ENCODE peak calls at places on chromosome 14, in nine cellular contexts. One of them, this sample, is unnamed.
A peak's percentile ranks its signal among the peaks of the same experiment; 100 is the strongest.

GRCh38 chr14:29243355-29243754 is 476.8 kb downstream of the FOXG1 start:
- DNase-seq in hepatic stellate cell: no peak
- DNase-seq in H54: no peak
- DNase-seq in stimulated activated CD4-positive, alpha-beta T cell treated with anti-CD3 and anti-CD28 coated beads, Interleukin-15, amount 100 ng/mL, for 24 hours: no peak
- DNase-seq in RCC 7860: peak; percentile 49
- DNase-seq in EL: peak; percentile 57
- DNase-seq in nucleus accumbens: no peak
- DNase-seq in AG08395: no peak
- DNase-seq in LHCN-M2: no peak
- DNase-seq in this sample: no peak

GRCh38 chr14:61503167-61503801 is 181.9 kb downstream of the PRKCH start:
- DNase-seq in hepatic stellate cell: no peak
- DNase-seq in H54: no peak
- DNase-seq in stimulated activated CD4-positive, alpha-beta T cell treated with anti-CD3 and anti-CD28 coated beads, Interleukin-15, amount 100 ng/mL, for 24 hours: peak; percentile 75
- DNase-seq in RCC 7860: peak; percentile 54
- DNase-seq in EL: no peak
- DNase-seq in nucleus accumbens: no peak
- DNase-seq in AG08395: no peak
- DNase-seq in LHCN-M2: peak; percentile 63
- DNase-seq in this sample: no peak

GRCh38 chr14:100076133-100076532 is 10.9 kb downstream of the EVL start:
- DNase-seq in hepatic stellate cell: peak; percentile 26
- DNase-seq in H54: no peak
- DNase-seq in stimulated activated CD4-positive, alpha-beta T cell treated with anti-CD3 and anti-CD28 coated beads, Interleukin-15, amount 100 ng/mL, for 24 hours: peak; percentile 67
- DNase-seq in RCC 7860: peak; percentile 5
- DNase-seq in EL: peak; percentile 54
- DNase-seq in nucleus accumbens: no peak
- DNase-seq in AG08395: peak; percentile 41
- DNase-seq in LHCN-M2: peak; percentile 57
- DNase-seq in this sample: no peak

GRCh38 chr14:23444314-23444713 is 8.9 kb upstream of the MYH7 start:
- DNase-seq in hepatic stellate cell: no peak
- DNase-seq in H54: no peak
- DNase-seq in stimulated activated CD4-positive, alpha-beta T cell treated with anti-CD3 and anti-CD28 coated beads, Interleukin-15, amount 100 ng/mL, for 24 hours: no peak
- DNase-seq in RCC 7860: no peak
- DNase-seq in EL: no peak
- DNase-seq in nucleus accumbens: no peak
- DNase-seq in AG08395: no peak
- DNase-seq in LHCN-M2: peak; percentile 42
- DNase-seq in this sample: no peak

GRCh38 chr14:70907996-70908917 is 998 bp downstream of the PCNX1 start:
- DNase-seq in hepatic stellate cell: peak; percentile 70
- DNase-seq in H54: peak; percentile 24
- DNase-seq in stimulated activated CD4-positive, alpha-beta T cell treated with anti-CD3 and anti-CD28 coated beads, Interleukin-15, amount 100 ng/mL, for 24 hours: peak; percentile 72
- DNase-seq in RCC 7860: peak; percentile 14
- DNase-seq in EL: peak; percentile 64
- DNase-seq in nucleus accumbens: peak; percentile 32
- DNase-seq in AG08395: peak; percentile 52
- DNase-seq in LHCN-M2: peak; percentile 59
- DNase-seq in this sample: peak; percentile 27

GRCh38 chr14:51846631-51847488 is 13.6 kb upstream of the GNG2 start:
- DNase-seq in hepatic stellate cell: peak; percentile 31
- DNase-seq in H54: no peak
- DNase-seq in stimulated activated CD4-positive, alpha-beta T cell treated with anti-CD3 and anti-CD28 coated beads, Interleukin-15, amount 100 ng/mL, for 24 hours: peak; percentile 87
- DNase-seq in RCC 7860: no peak
- DNase-seq in EL: peak; percentile 24
- DNase-seq in nucleus accumbens: peak; percentile 16
- DNase-seq in AG08395: peak; percentile 57
- DNase-seq in LHCN-M2: peak; percentile 31
- DNase-seq in this sample: no peak

GRCh38 chr14:96204151-96205058 is at the start of gene BDKRB2:
- DNase-seq in hepatic stellate cell: peak; percentile 97
- DNase-seq in H54: peak; percentile 97
- DNase-seq in stimulated activated CD4-positive, alpha-beta T cell treated with anti-CD3 and anti-CD28 coated beads, Interleukin-15, amount 100 ng/mL, for 24 hours: peak; percentile 41
- DNase-seq in RCC 7860: peak; percentile 74
- DNase-seq in EL: peak; percentile 90
- DNase-seq in nucleus accumbens: no peak
- DNase-seq in AG08395: peak; percentile 95
- DNase-seq in LHCN-M2: peak; percentile 48
- DNase-seq in this sample: peak; percentile 68

GRCh38 chr14:63632932-63633514 is 8.6 kb downstream of the WDR89 start:
- DNase-seq in hepatic stellate cell: peak; percentile 14
- DNase-seq in H54: no peak
- DNase-seq in stimulated activated CD4-positive, alpha-beta T cell treated with anti-CD3 and anti-CD28 coated beads, Interleukin-15, amount 100 ng/mL, for 24 hours: no peak
- DNase-seq in RCC 7860: no peak
- DNase-seq in EL: peak; percentile 24
- DNase-seq in nucleus accumbens: no peak
- DNase-seq in AG08395: peak; percentile 47
- DNase-seq in LHCN-M2: peak; percentile 32
- DNase-seq in this sample: no peak

GRCh38 chr14:22391908-22392307 is 197.1 kb downstream of the DAD1 start:
- DNase-seq in hepatic stellate cell: peak; percentile 65
- DNase-seq in H54: peak; percentile 8
- DNase-seq in stimulated activated CD4-positive, alpha-beta T cell treated with anti-CD3 and anti-CD28 coated beads, Interleukin-15, amount 100 ng/mL, for 24 hours: no peak
- DNase-seq in RCC 7860: peak; percentile 41
- DNase-seq in EL: peak; percentile 55
- DNase-seq in nucleus accumbens: peak; percentile 46
- DNase-seq in AG08395: peak; percentile 52
- DNase-seq in LHCN-M2: peak; percentile 45
- DNase-seq in this sample: peak; percentile 46

GRCh38 chr14:100297320-100298300 is 8.6 kb downstream of the SLC25A29 start:
- DNase-seq in hepatic stellate cell: peak; percentile 77
- DNase-seq in H54: no peak
- DNase-seq in stimulated activated CD4-positive, alpha-beta T cell treated with anti-CD3 and anti-CD28 coated beads, Interleukin-15, amount 100 ng/mL, for 24 hours: no peak
- DNase-seq in RCC 7860: no peak
- DNase-seq in EL: peak; percentile 42
- DNase-seq in nucleus accumbens: peak; percentile 40
- DNase-seq in AG08395: peak; percentile 86
- DNase-seq in LHCN-M2: no peak
- DNase-seq in this sample: no peak

GRCh38 chr14:50831704-50832130 is 755 bp upstream of the NIN start:
- DNase-seq in hepatic stellate cell: no peak
- DNase-seq in H54: no peak
- DNase-seq in stimulated activated CD4-positive, alpha-beta T cell treated with anti-CD3 and anti-CD28 coated beads, Interleukin-15, amount 100 ng/mL, for 24 hours: no peak
- DNase-seq in RCC 7860: no peak
- DNase-seq in EL: no peak
- DNase-seq in nucleus accumbens: peak; percentile 72
- DNase-seq in AG08395: no peak
- DNase-seq in LHCN-M2: no peak
- DNase-seq in this sample: peak; percentile 35

GRCh38 chr14:95297832-95298231 is 21.9 kb downstream of the CLMN start:
- DNase-seq in hepatic stellate cell: no peak
- DNase-seq in H54: no peak
- DNase-seq in stimulated activated CD4-positive, alpha-beta T cell treated with anti-CD3 and anti-CD28 coated beads, Interleukin-15, amount 100 ng/mL, for 24 hours: no peak
- DNase-seq in RCC 7860: no peak
- DNase-seq in EL: no peak
- DNase-seq in nucleus accumbens: no peak
- DNase-seq in AG08395: no peak
- DNase-seq in LHCN-M2: no peak
- DNase-seq in this sample: no peak

GRCh38 chr14:96160913-96161310 is 43.7 kb upstream of the BDKRB2 start:
- DNase-seq in hepatic stellate cell: no peak
- DNase-seq in H54: no peak
- DNase-seq in stimulated activated CD4-positive, alpha-beta T cell treated with anti-CD3 and anti-CD28 coated beads, Interleukin-15, amount 100 ng/mL, for 24 hours: no peak
- DNase-seq in RCC 7860: no peak
- DNase-seq in EL: no peak
- DNase-seq in nucleus accumbens: no peak
- DNase-seq in AG08395: no peak
- DNase-seq in LHCN-M2: no peak
- DNase-seq in this sample: no peak

GRCh38 chr14:72686832-72687231 is 207.1 kb downstream of the DPF3 start:
- DNase-seq in hepatic stellate cell: no peak
- DNase-seq in H54: no peak
- DNase-seq in stimulated activated CD4-positive, alpha-beta T cell treated with anti-CD3 and anti-CD28 coated beads, Interleukin-15, amount 100 ng/mL, for 24 hours: no peak
- DNase-seq in RCC 7860: no peak
- DNase-seq in EL: no peak
- DNase-seq in nucleus accumbens: no peak
- DNase-seq in AG08395: no peak
- DNase-seq in LHCN-M2: no peak
- DNase-seq in this sample: no peak

GRCh38 chr14:63435838-63436237 is 107.3 kb downstream of the PPP2R5E start:
- DNase-seq in hepatic stellate cell: peak; percentile 63
- DNase-seq in H54: no peak
- DNase-seq in stimulated activated CD4-positive, alpha-beta T cell treated with anti-CD3 and anti-CD28 coated beads, Interleukin-15, amount 100 ng/mL, for 24 hours: no peak
- DNase-seq in RCC 7860: no peak
- DNase-seq in EL: no peak
- DNase-seq in nucleus accumbens: no peak
- DNase-seq in AG08395: peak; percentile 80
- DNase-seq in LHCN-M2: peak; percentile 48
- DNase-seq in this sample: peak; percentile 33

GRCh38 chr14:76550534-76550933 is 174.6 kb downstream of the ESRRB start:
- DNase-seq in hepatic stellate cell: no peak
- DNase-seq in H54: no peak
- DNase-seq in stimulated activated CD4-positive, alpha-beta T cell treated with anti-CD3 and anti-CD28 coated beads, Interleukin-15, amount 100 ng/mL, for 24 hours: no peak
- DNase-seq in RCC 7860: no peak
- DNase-seq in EL: peak; percentile 8
- DNase-seq in nucleus accumbens: no peak
- DNase-seq in AG08395: no peak
- DNase-seq in LHCN-M2: no peak
- DNase-seq in this sample: no peak

GRCh38 chr14:50347521-50347920 is 35.4 kb downstream of the DMAC2L start:
- DNase-seq in hepatic stellate cell: peak; percentile 35
- DNase-seq in H54: no peak
- DNase-seq in stimulated activated CD4-positive, alpha-beta T cell treated with anti-CD3 and anti-CD28 coated beads, Interleukin-15, amount 100 ng/mL, for 24 hours: no peak
- DNase-seq in RCC 7860: peak; percentile 44
- DNase-seq in EL: peak; percentile 71
- DNase-seq in nucleus accumbens: no peak
- DNase-seq in AG08395: peak; percentile 55
- DNase-seq in LHCN-M2: peak; percentile 55
- DNase-seq in this sample: no peak

GRCh38 chr14:93970967-93971634 is 5.3 kb downstream of the ASB2 start:
- DNase-seq in hepatic stellate cell: peak; percentile 83
- DNase-seq in H54: no peak
- DNase-seq in stimulated activated CD4-positive, alpha-beta T cell treated with anti-CD3 and anti-CD28 coated beads, Interleukin-15, amount 100 ng/mL, for 24 hours: peak; percentile 78
- DNase-seq in RCC 7860: no peak
- DNase-seq in EL: no peak
- DNase-seq in nucleus accumbens: no peak
- DNase-seq in AG08395: no peak
- DNase-seq in LHCN-M2: no peak
- DNase-seq in this sample: no peak

GRCh38 chr14:61512508-61512907 is 182.8 kb upstream of the HIF1A start:
- DNase-seq in hepatic stellate cell: no peak
- DNase-seq in H54: no peak
- DNase-seq in stimulated activated CD4-positive, alpha-beta T cell treated with anti-CD3 and anti-CD28 coated beads, Interleukin-15, amount 100 ng/mL, for 24 hours: no peak
- DNase-seq in RCC 7860: no peak
- DNase-seq in EL: peak; percentile 41
- DNase-seq in nucleus accumbens: no peak
- DNase-seq in AG08395: peak; percentile 50
- DNase-seq in LHCN-M2: no peak
- DNase-seq in this sample: no peak

GRCh38 chr14:69573841-69574265 is 818 bp downstream of the CCDC177 start:
- DNase-seq in hepatic stellate cell: no peak
- DNase-seq in H54: no peak
- DNase-seq in stimulated activated CD4-positive, alpha-beta T cell treated with anti-CD3 and anti-CD28 coated beads, Interleukin-15, amount 100 ng/mL, for 24 hours: peak; percentile 42
- DNase-seq in RCC 7860: no peak
- DNase-seq in EL: no peak
- DNase-seq in nucleus accumbens: no peak
- DNase-seq in AG08395: no peak
- DNase-seq in LHCN-M2: no peak
- DNase-seq in this sample: peak; percentile 45

GRCh38 chr14:59848671-59849070 is 21.9 kb downstream of the RTN1 start:
- DNase-seq in hepatic stellate cell: no peak
- DNase-seq in H54: no peak
- DNase-seq in stimulated activated CD4-positive, alpha-beta T cell treated with anti-CD3 and anti-CD28 coated beads, Interleukin-15, amount 100 ng/mL, for 24 hours: no peak
- DNase-seq in RCC 7860: no peak
- DNase-seq in EL: no peak
- DNase-seq in nucleus accumbens: no peak
- DNase-seq in AG08395: no peak
- DNase-seq in LHCN-M2: no peak
- DNase-seq in this sample: no peak

GRCh38 chr14:101072531-101072930 is 169.0 kb upstream of the RTL1 start:
- DNase-seq in hepatic stellate cell: no peak
- DNase-seq in H54: no peak
- DNase-seq in stimulated activated CD4-positive, alpha-beta T cell treated with anti-CD3 and anti-CD28 coated beads, Interleukin-15, amount 100 ng/mL, for 24 hours: no peak
- DNase-seq in RCC 7860: no peak
- DNase-seq in EL: peak; percentile 19
- DNase-seq in nucleus accumbens: no peak
- DNase-seq in AG08395: no peak
- DNase-seq in LHCN-M2: no peak
- DNase-seq in this sample: peak; percentile 26

GRCh38 chr14:24389266-24389855 is 9.4 kb upstream of the NYNRIN start:
- DNase-seq in hepatic stellate cell: peak; percentile 50
- DNase-seq in H54: no peak
- DNase-seq in stimulated activated CD4-positive, alpha-beta T cell treated with anti-CD3 and anti-CD28 coated beads, Interleukin-15, amount 100 ng/mL, for 24 hours: no peak
- DNase-seq in RCC 7860: no peak
- DNase-seq in EL: peak; percentile 31
- DNase-seq in nucleus accumbens: no peak
- DNase-seq in AG08395: no peak
- DNase-seq in LHCN-M2: no peak
- DNase-seq in this sample: no peak

GRCh38 chr14:21026251-21026987 is 1.6 kb upstream of the NDRG2 start:
- DNase-seq in hepatic stellate cell: no peak
- DNase-seq in H54: no peak
- DNase-seq in stimulated activated CD4-positive, alpha-beta T cell treated with anti-CD3 and anti-CD28 coated beads, Interleukin-15, amount 100 ng/mL, for 24 hours: no peak
- DNase-seq in RCC 7860: no peak
- DNase-seq in EL: no peak
- DNase-seq in nucleus accumbens: peak; percentile 89
- DNase-seq in AG08395: no peak
- DNase-seq in LHCN-M2: no peak
- DNase-seq in this sample: peak; percentile 81

GRCh38 chr14:59438148-59438766 is 26.9 kb downstream of the GPR135 start:
- DNase-seq in hepatic stellate cell: no peak
- DNase-seq in H54: no peak
- DNase-seq in stimulated activated CD4-positive, alpha-beta T cell treated with anti-CD3 and anti-CD28 coated beads, Interleukin-15, amount 100 ng/mL, for 24 hours: no peak
- DNase-seq in RCC 7860: no peak
- DNase-seq in EL: peak; percentile 83
- DNase-seq in nucleus accumbens: no peak
- DNase-seq in AG08395: no peak
- DNase-seq in LHCN-M2: peak; percentile 86
- DNase-seq in this sample: no peak

GRCh38 chr14:63290741-63291286 is 27.9 kb downstream of the GPHB5 start:
- DNase-seq in hepatic stellate cell: no peak
- DNase-seq in H54: no peak
- DNase-seq in stimulated activated CD4-positive, alpha-beta T cell treated with anti-CD3 and anti-CD28 coated beads, Interleukin-15, amount 100 ng/mL, for 24 hours: no peak
- DNase-seq in RCC 7860: no peak
- DNase-seq in EL: no peak
- DNase-seq in nucleus accumbens: no peak
- DNase-seq in AG08395: peak; percentile 43
- DNase-seq in LHCN-M2: peak; percentile 33
- DNase-seq in this sample: no peak

GRCh38 chr14:99537399-99537798 is 56.2 kb downstream of the CCNK start:
- DNase-seq in hepatic stellate cell: peak; percentile 96
- DNase-seq in H54: peak; percentile 86
- DNase-seq in stimulated activated CD4-positive, alpha-beta T cell treated with anti-CD3 and anti-CD28 coated beads, Interleukin-15, amount 100 ng/mL, for 24 hours: no peak
- DNase-seq in RCC 7860: peak; percentile 62
- DNase-seq in EL: peak; percentile 92
- DNase-seq in nucleus accumbens: no peak
- DNase-seq in AG08395: peak; percentile 87
- DNase-seq in LHCN-M2: peak; percentile 51
- DNase-seq in this sample: no peak

GRCh38 chr14:92575773-92576303 is 62.3 kb downstream of the RIN3 start:
- DNase-seq in hepatic stellate cell: no peak
- DNase-seq in H54: no peak
- DNase-seq in stimulated activated CD4-positive, alpha-beta T cell treated with anti-CD3 and anti-CD28 coated beads, Interleukin-15, amount 100 ng/mL, for 24 hours: no peak
- DNase-seq in RCC 7860: no peak
- DNase-seq in EL: no peak
- DNase-seq in nucleus accumbens: no peak
- DNase-seq in AG08395: no peak
- DNase-seq in LHCN-M2: no peak
- DNase-seq in this sample: no peak

GRCh38 chr14:68626386-68626785 is 166.5 kb downstream of the ZFP36L1 start:
- DNase-seq in hepatic stellate cell: no peak
- DNase-seq in H54: no peak
- DNase-seq in stimulated activated CD4-positive, alpha-beta T cell treated with anti-CD3 and anti-CD28 coated beads, Interleukin-15, amount 100 ng/mL, for 24 hours: no peak
- DNase-seq in RCC 7860: no peak
- DNase-seq in EL: no peak
- DNase-seq in nucleus accumbens: no peak
- DNase-seq in AG08395: no peak
- DNase-seq in LHCN-M2: no peak
- DNase-seq in this sample: no peak

GRCh38 chr14:105075364-105076295 is 10.4 kb upstream of the GPR132 start:
- DNase-seq in hepatic stellate cell: peak; percentile 51
- DNase-seq in H54: no peak
- DNase-seq in stimulated activated CD4-positive, alpha-beta T cell treated with anti-CD3 and anti-CD28 coated beads, Interleukin-15, amount 100 ng/mL, for 24 hours: peak; percentile 60
- DNase-seq in RCC 7860: no peak
- DNase-seq in EL: peak; percentile 34
- DNase-seq in nucleus accumbens: no peak
- DNase-seq in AG08395: peak; percentile 56
- DNase-seq in LHCN-M2: peak; percentile 47
- DNase-seq in this sample: no peak

GRCh38 chr14:59377485-59377884 is 87.7 kb downstream of the GPR135 start:
- DNase-seq in hepatic stellate cell: peak; percentile 6
- DNase-seq in H54: no peak
- DNase-seq in stimulated activated CD4-positive, alpha-beta T cell treated with anti-CD3 and anti-CD28 coated beads, Interleukin-15, amount 100 ng/mL, for 24 hours: no peak
- DNase-seq in RCC 7860: no peak
- DNase-seq in EL: no peak
- DNase-seq in nucleus accumbens: no peak
- DNase-seq in AG08395: no peak
- DNase-seq in LHCN-M2: peak; percentile 67
- DNase-seq in this sample: no peak

This sample was measured in dorsolateral prefrontal cortex.